ENCODE peak calls at places on chromosomes 13 and 19, in five cellular contexts. V is A549, U is GM12878, R is K562, Z is HepG2. A is an unnamed sample.

GRCh38 chr19:31280266-31281006 is 68.8 kb downstream of the TSHZ3 start:
- DNase-seq in V (no peak), U (no peak), R (no peak), Z (no peak), A (no peak)

GRCh38 chr19:35123573-35123972 is 8.0 kb downstream of the FXYD3 start:
- DNase-seq in V (no peak), U (no peak), R (no peak), Z (no peak), A (no peak)

GRCh38 chr19:1608414-1609391 is 3.4 kb upstream of the UQCR11 start:
- DNase-seq in V (no peak), U (no peak), R (no peak), Z (no peak), A (no peak)

GRCh38 chr13:33710924-33711323 is 107.0 kb upstream of the RFC3 start:
- DNase-seq in V (no peak), U (no peak), R (no peak), Z (no peak), A (no peak)

GRCh38 chr19:20503536-20503935 is 62.0 kb downstream of the ZNF737 start:
- DNase-seq in V (no peak), U (no peak), R (no peak), Z (no peak), A (no peak)

GRCh38 chr19:56736571-56736970 is 65.0 kb upstream of the ZNF835 start:
- DNase-seq in V (no peak), U (no peak), R (no peak), Z (no peak), A (no peak)

GRCh38 chr13:42028113-42028799 is 20.2 kb upstream of the DGKH start:
- DNase-seq in V (peak), U (no peak), R (no peak), Z (peak), A (no peak)

GRCh38 chr13:98488736-98489135 is 88.2 kb downstream of the STK24 start:
- DNase-seq in V (no peak), U (peak), R (no peak), Z (no peak), A (no peak)

GRCh38 chr13:110186221-110186838 is 120.6 kb downstream of the COL4A1 start:
- DNase-seq in V (no peak), U (no peak), R (no peak), Z (no peak), A (no peak)

GRCh38 chr19:5150331-5150901 is 181.5 kb downstream of the KDM4B start:
- DNase-seq in V (no peak), U (no peak), R (no peak), Z (no peak), A (no peak)

GRCh38 chr19:55336101-55336500 is 3.6 kb upstream of the KMT5C start:
- DNase-seq in V (no peak), U (no peak), R (no peak), Z (no peak), A (no peak)

GRCh38 chr13:20182231-20182846 is 10.4 kb downstream of the GJB2 start:
- DNase-seq in V (peak), U (peak), R (peak), Z (peak), A (peak)

GRCh38 chr13:105255472-105255871 is 1280.0 kb downstream of the EFNB2 start:
- DNase-seq in V (no peak), U (no peak), R (no peak), Z (no peak), A (no peak)

GRCh38 chr13:39048806-39049205 is 10.6 kb downstream of the NHLRC3 start:
- DNase-seq in V (no peak), U (no peak), R (no peak), Z (no peak), A (no peak)

GRCh38 chr19:29293736-29294342 is 80.9 kb upstream of the UQCRFS1 start:
- DNase-seq in V (no peak), U (no peak), R (no peak), Z (no peak), A (no peak)

GRCh38 chr13:46361535-46361934 is 25.5 kb downstream of the RUBCNL start:
- DNase-seq in V (no peak), U (no peak), R (no peak), Z (no peak), A (no peak)

GRCh38 chr13:20301391-20302071 is 69.4 kb upstream of the GJB6 start:
- DNase-seq in V (no peak), U (no peak), R (no peak), Z (no peak), A (peak)

GRCh38 chr13:74067818-74068217 is 66.4 kb downstream of the KLF12 start:
- DNase-seq in V (no peak), U (no peak), R (no peak), Z (no peak), A (no peak)

DNA sequence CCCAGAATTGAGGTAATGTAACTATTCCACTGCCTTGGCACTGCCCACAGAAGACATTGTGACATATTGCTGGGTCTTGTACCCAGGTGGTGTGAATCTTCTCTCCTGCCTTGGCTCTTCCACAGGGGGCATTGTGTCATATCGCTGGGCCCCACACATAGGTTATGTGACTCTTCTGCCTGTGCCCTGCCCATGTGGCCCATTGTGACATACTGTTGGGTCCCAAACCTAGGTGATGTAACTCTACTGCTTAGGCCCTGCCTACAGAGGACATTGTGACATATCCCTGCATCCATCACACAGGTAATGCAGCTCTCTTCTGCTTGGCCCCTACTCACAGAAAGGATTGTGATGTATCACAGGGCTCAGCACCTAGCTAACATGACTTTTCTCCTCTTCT is 37.5 kb upstream of the ZNF254 start:
- DNase-seq in V (no peak), U (no peak), R (no peak), Z (no peak), A (no peak)
- TF ChIP-seq ESRRA in V (no peak), U (no peak), R (no peak), Z (no peak), A (no peak)

GRCh38 chr19:6721113-6721474 is 644 bp upstream of the C3 start:
- DNase-seq in V (no peak), U (no peak), R (no peak), Z (no peak), A (no peak)

GRCh38 chr19:6721773-6722172 is 1.3 kb upstream of the C3 start:
- DNase-seq in V (no peak), U (no peak), R (no peak), Z (no peak), A (no peak)

GRCh38 chr19:6719540-6719861 is 949 bp downstream of the C3 start:
- DNase-seq in V (no peak), U (no peak), R (no peak), Z (no peak), A (no peak)

GRCh38 chr19:6719992-6720368 is 470 bp downstream of the C3 start:
- DNase-seq in V (no peak), U (no peak), R (no peak), Z (no peak), A (no peak)

GRCh38 chr19:6720369-6721112 is at the start of gene C3:
- DNase-seq in V (peak), U (no peak), R (no peak), Z (peak), A (no peak)
- TF ChIP-seq ESRRA in V (no peak), U (no peak), R (no peak), Z (peak), A (no peak)

GRCh38 chr13:76799696-76800095 is 86.5 kb downstream of the KCTD12 start:
- DNase-seq in V (no peak), U (no peak), R (no peak), Z (no peak), A (no peak)
- TF ChIP-seq ESRRA in V (no peak), U (no peak), R (no peak), Z (no peak), A (no peak)

DNA sequence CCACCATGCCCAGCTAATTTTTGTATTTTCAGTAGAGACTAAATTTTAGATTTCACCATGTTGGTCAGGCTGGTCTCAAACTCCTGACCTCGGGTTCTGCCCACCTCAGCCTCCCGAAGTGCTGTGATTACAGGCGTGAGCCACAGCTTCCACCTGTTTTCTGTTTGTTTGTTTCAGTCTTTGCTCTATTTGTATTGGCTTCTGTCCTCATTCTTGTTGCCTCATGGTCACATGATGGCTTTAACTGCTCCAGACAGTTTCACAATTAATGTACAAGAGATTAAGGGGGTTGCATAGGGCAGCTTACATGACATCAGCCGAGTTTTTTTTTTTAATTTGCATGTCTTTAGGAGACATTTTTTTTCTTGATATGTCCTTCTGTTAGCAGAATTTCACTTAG is 153.2 kb upstream of the PCDH9 start:
- DNase-seq in V (peak), U (no peak), R (no peak), Z (peak), A (no peak)
- TF ChIP-seq ESRRA in V (no peak), U (no peak), R (no peak), Z (no peak), A (no peak)

DNA sequence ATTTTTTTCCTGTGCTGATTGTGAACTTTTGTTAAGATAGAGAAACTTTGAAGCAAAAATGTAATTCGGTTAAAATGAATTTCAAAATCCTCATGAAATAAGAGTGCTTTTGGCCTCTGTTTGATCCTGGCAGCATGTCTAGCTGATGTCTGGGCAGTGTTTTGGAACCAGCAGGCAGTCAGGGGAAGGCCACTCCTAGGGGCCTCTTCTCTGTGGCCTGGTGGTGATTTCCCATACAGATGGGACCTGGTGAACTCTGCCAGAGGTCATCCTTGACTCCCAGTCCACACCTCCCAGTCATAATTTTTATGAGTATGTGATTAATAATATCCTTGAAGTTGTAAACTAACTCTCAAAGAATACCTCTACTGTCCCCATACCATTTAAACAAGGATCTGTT is 226.6 kb downstream of the PCCA start:
- DNase-seq in V (no peak), U (no peak), R (no peak), Z (peak), A (no peak)
- TF ChIP-seq ESRRA in V (no peak), U (no peak), R (no peak), Z (no peak), A (no peak)

GRCh38 chr13:73056054-73056962 is 2.5 kb upstream of the KLF5 start:
- DNase-seq in V (peak), U (no peak), R (no peak), Z (peak), A (no peak)
- TF ChIP-seq ESRRA in V (no peak), U (no peak), R (no peak), Z (no peak), A (no peak)

GRCh38 chr19:12065100-12065538 is 588 bp downstream of the ZNF844 start:
- DNase-seq in V (no peak), U (no peak), R (no peak), Z (no peak), A (no peak)
- TF ChIP-seq ESRRA in V (no peak), U (no peak), R (no peak), Z (no peak), A (no peak)

DNA sequence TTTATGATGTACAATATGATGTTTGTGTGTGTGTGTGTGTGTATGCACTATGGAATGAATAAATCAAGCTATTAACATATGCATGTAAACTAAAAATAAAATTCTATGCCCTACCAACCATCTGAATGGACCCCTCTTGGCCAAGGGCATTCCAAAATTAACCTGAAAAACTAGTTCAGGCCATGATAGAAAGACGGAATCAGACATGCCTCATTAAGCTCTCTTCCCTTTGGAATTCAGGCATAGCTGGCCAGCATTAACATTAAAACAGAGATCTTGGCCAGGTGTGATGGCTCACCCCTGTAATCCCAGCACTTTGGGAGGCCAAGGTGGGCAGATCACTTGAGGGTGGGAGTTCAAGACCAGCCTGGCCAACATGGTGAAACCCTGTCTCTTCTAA is 18.3 kb upstream of the SLC1A6 start:
- DNase-seq in V (no peak), U (no peak), R (no peak), Z (no peak), A (no peak)
- TF ChIP-seq ESRRA in V (no peak), U (no peak), R (no peak), Z (no peak), A (no peak)

GRCh38 chr19:16088985-16089846 is 12.9 kb downstream of the TPM4 start:
- DNase-seq in V (peak), U (no peak), R (no peak), Z (peak), A (no peak)

GRCh38 chr19:16088351-16088984 is 12.2 kb downstream of the TPM4 start:
- DNase-seq in V (peak), U (no peak), R (peak), Z (no peak), A (no peak)

GRCh38 chr19:16085115-16085514 is 8.8 kb downstream of the TPM4 start:
- DNase-seq in V (no peak), U (no peak), R (no peak), Z (no peak), A (no peak)

GRCh38 chr19:16084067-16084685 is 7.9 kb downstream of the TPM4 start:
- DNase-seq in V (no peak), U (no peak), R (no peak), Z (no peak), A (no peak)

DNA sequence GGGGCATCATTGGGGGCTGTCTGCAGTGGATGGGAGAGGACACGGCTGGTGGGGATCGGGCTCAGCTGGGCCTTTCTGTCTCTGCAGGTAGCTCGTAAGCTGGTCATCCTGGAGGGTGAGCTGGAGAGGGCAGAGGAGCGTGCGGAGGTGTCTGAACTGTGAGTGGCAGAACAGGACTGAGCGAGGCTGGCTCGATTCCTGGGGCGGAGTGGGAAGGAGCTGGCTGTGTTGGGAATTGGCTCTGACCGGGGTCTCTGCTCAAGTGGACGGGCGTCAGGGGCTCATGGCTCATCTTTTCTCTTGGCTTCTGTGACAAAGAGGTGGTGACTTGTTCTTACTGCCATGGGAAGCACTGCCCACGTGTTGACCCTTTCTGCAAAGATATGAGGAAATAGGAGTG is 11.6 kb downstream of the TPM4 start:
- DNase-seq in V (no peak), U (no peak), R (no peak), Z (no peak), A (no peak)
- TF ChIP-seq ESRRA in V (no peak), U (no peak), R (no peak), Z (no peak), A (no peak)